ENCODE peak calls at places on chromosomes 11 and 22, in seven cellular contexts. L is GM23248, S is fibroblast of lung, P is neural progenitor cell, R is DND-41, M is H1, G is HCT116. I is an unnamed sample. For H3K36me3, the result is how much of the 10 kb centered on the place peaks cover.

GRCh38 chr22:43993072-43993760 is 30.9 kb upstream of the PARVB start:
- DNase-seq in P (peak), L (peak), G (peak), R (peak), S (peak), M (peak), I (no peak)

GRCh38 chr11:110251837-110252236 is 44.6 kb downstream of the RDX start:
- DNase-seq in R (no peak), P (no peak), L (peak), M (no peak), G (peak), S (peak), I (no peak)

GRCh38 chr11:44955019-44955738 is 4.5 kb upstream of the TP53I11 start:
- DNase-seq in P (no peak), M (no peak), S (peak), L (peak), G (no peak), R (peak), I (no peak)

GRCh38 chr11:73154178-73154577 is 12.1 kb upstream of the FCHSD2 start:
- DNase-seq in P (no peak), M (no peak), G (no peak), R (peak), L (no peak), S (no peak), I (no peak)

GRCh38 chr11:14370496-14370895 is 11.5 kb upstream of the RRAS2 start:
- DNase-seq in R (no peak), M (no peak), L (no peak), S (no peak), G (no peak), P (no peak), I (no peak)

GRCh38 chr11:109864834-109865557 is 228.2 kb upstream of the ZC3H12C start:
- DNase-seq in G (no peak), M (no peak), R (no peak), S (peak), L (peak), P (no peak), I (no peak)

GRCh38 chr22:39308614-39309363 is 10.6 kb downstream of the RPL3 start:
- DNase-seq in P (no peak), L (peak), R (no peak), S (peak), M (no peak), G (peak), I (no peak)

GRCh38 chr11:97225794-97226193 is 836.0 kb downstream of the JRKL start:
- DNase-seq in M (no peak), R (no peak), G (no peak), L (no peak), P (no peak), S (no peak), I (no peak)

GRCh38 chr11:78940500-78941225 is 366.0 kb upstream of the NARS2 start:
- DNase-seq in S (no peak), P (peak), R (no peak), L (no peak), M (peak), G (no peak), I (no peak)

GRCh38 chr11:47071871-47072270 is 104.8 kb downstream of the ARFGAP2 start:
- DNase-seq in G (no peak), R (no peak), S (no peak), M (no peak), P (peak), L (peak), I (no peak)

GRCh38 chr11:65378928-65379638 is 3.4 kb downstream of the SLC25A45 start:
- DNase-seq in P (no peak), L (no peak), G (no peak), R (no peak), S (no peak), M (no peak), I (no peak)

GRCh38 chr11:14275081-14275480 is 83.9 kb downstream of the RRAS2 start:
- DNase-seq in P (no peak), L (no peak), G (no peak), S (peak), M (no peak), R (no peak), I (no peak)

GRCh38 chr22:46758867-46759290 is 3.6 kb upstream of the TBC1D22A start:
- DNase-seq in L (peak), R (peak), S (peak), G (peak), P (peak), M (peak), I (peak)

GRCh38 chr11:75249704-75250103 is 9.1 kb downstream of the TPBGL start:
- DNase-seq in M (no peak), R (no peak), G (no peak), L (no peak), S (no peak), P (no peak), I (no peak)

GRCh38 chr11:66080055-66080817 is 10.2 kb downstream of the PACS1 start:
- DNase-seq in S (peak), M (no peak), R (no peak), G (peak), L (peak), P (no peak), I (no peak)

GRCh38 chr11:130145328-130145812 is 14.2 kb upstream of the ST14 start:
- DNase-seq in S (no peak), P (no peak), G (no peak), L (no peak), R (no peak), M (no peak), I (no peak)

GRCh38 chr11:47393163-47394049 is 15.0 kb upstream of the SLC39A13 start:
- DNase-seq in G (no peak), P (peak), L (peak), R (no peak), S (peak), M (no peak), I (no peak)

GRCh38 chr22:43007519-43008102 is 7.3 kb downstream of the PACSIN2 start:
- DNase-seq in L (peak), P (no peak), G (no peak), S (peak), R (no peak), M (no peak), I (no peak)

GRCh38 chr11:63910605-63911195 is 6.3 kb downstream of the RCOR2 start:
- DNase-seq in S (no peak), R (no peak), P (peak), G (no peak), M (no peak), L (no peak), I (no peak)

GRCh38 chr11:43987384-43988039 is 45.1 kb downstream of the C11orf96 start:
- DNase-seq in S (peak), M (no peak), P (no peak), R (no peak), G (no peak), L (peak), I (no peak)

GRCh38 chr11:122398167-122398566 is 257.4 kb upstream of the UBASH3B start:
- DNase-seq in M (no peak), P (no peak), L (peak), S (peak), R (no peak), G (no peak), I (no peak)

GRCh38 chr11:64176751-64177150 is 9.2 kb upstream of the STIP1 start:
- DNase-seq in L (no peak), P (no peak), R (peak), G (no peak), S (no peak), M (no peak), I (no peak)

GRCh38 chr11:77589521-77590193 is at the start of gene AQP11:
- DNase-seq in L (peak), G (peak), R (no peak), M (peak), P (peak), S (peak), I (no peak)

GRCh38 chr11:83007909-83008580 is 63.7 kb downstream of the RAB30 start:
- DNase-seq in L (no peak), G (no peak), R (no peak), S (peak), M (no peak), P (peak), I (no peak)

GRCh38 chr11:44559207-44559943 is 6.1 kb upstream of the CD82 start:
- DNase-seq in R (peak), P (peak), S (no peak), M (peak), G (no peak), L (no peak), I (no peak)

GRCh38 chr11:19344661-19345518 is 104.1 kb upstream of the E2F8 start:
- DNase-seq in R (no peak), P (peak), G (no peak), M (no peak), S (peak), L (peak), I (peak)

GRCh38 chr22:22031571-22031970 is 49.0 kb upstream of the TOP3B start:
- DNase-seq in R (no peak), M (no peak), S (no peak), G (no peak), P (no peak), L (no peak), I (no peak)

GRCh38 chr11:75105462-75105925 is 8.8 kb upstream of the OR2AT4 start:
- DNase-seq in R (no peak), M (peak), P (peak), L (peak), G (peak), S (peak), I (no peak)

GRCh38 chr11:46982797-46983452 is 46.4 kb downstream of the CSTPP1 start:
- DNase-seq in S (no peak), P (no peak), R (no peak), G (no peak), L (no peak), M (no peak), I (no peak)

GRCh38 chr11:36027731-36028130 is 83.9 kb downstream of the LDLRAD3 start:
- DNase-seq in G (no peak), R (no peak), S (no peak), L (no peak), P (no peak), M (no peak), I (no peak)
- H3K4me3 ChIP-seq in G (no peak), R (no peak), S (no peak), L (no peak), P (no peak), M (no peak), I (no peak)

GRCh38 chr11:108593214-108593909 is at the start of gene EXPH5:
- DNase-seq in G (peak), L (peak), R (peak), P (peak), M (peak), S (peak), I (peak)
- TF ChIP-seq EZH2 in G (no peak), L (no peak), R (peak), P (peak), M (no peak), S (peak), I (no peak)

GRCh38 chr11:2685051-2685450 is 14.7 kb downstream of the KCNQ1OT1 start:
- DNase-seq in G (no peak), R (no peak), L (no peak), M (no peak), S (no peak), P (no peak), I (no peak)
- H3K36me3 ChIP-seq in G (under half), R (under half), L (under half), M (under half), S (under half), P (under half), I (under half)

GRCh38 chr11:128714881-128715280 is 21.0 kb downstream of the FLI1 start:
- DNase-seq in G (no peak), L (peak), R (no peak), M (no peak), S (peak), P (no peak), I (no peak)

GRCh38 chr11:128717581-128717980 is 23.7 kb downstream of the FLI1 start:
- DNase-seq in P (no peak), G (no peak), M (no peak), S (no peak), L (no peak), R (peak), I (no peak)

GRCh38 chr11:128715691-128716153 is 21.9 kb downstream of the FLI1 start:
- DNase-seq in M (no peak), G (no peak), L (peak), P (peak), S (peak), R (no peak), I (no peak)

GRCh38 chr11:128716661-128717210 is 22.9 kb downstream of the FLI1 start:
- DNase-seq in P (peak), M (no peak), R (peak), G (no peak), L (peak), S (peak), I (no peak)

GRCh38 chr11:128716231-128716630 is 22.4 kb downstream of the FLI1 start:
- DNase-seq in P (no peak), R (peak), L (peak), S (no peak), G (no peak), M (no peak), I (no peak)
- H3K4me3 ChIP-seq in P (no peak), R (no peak), L (no peak), S (no peak), G (no peak), M (no peak), I (no peak)

DNA sequence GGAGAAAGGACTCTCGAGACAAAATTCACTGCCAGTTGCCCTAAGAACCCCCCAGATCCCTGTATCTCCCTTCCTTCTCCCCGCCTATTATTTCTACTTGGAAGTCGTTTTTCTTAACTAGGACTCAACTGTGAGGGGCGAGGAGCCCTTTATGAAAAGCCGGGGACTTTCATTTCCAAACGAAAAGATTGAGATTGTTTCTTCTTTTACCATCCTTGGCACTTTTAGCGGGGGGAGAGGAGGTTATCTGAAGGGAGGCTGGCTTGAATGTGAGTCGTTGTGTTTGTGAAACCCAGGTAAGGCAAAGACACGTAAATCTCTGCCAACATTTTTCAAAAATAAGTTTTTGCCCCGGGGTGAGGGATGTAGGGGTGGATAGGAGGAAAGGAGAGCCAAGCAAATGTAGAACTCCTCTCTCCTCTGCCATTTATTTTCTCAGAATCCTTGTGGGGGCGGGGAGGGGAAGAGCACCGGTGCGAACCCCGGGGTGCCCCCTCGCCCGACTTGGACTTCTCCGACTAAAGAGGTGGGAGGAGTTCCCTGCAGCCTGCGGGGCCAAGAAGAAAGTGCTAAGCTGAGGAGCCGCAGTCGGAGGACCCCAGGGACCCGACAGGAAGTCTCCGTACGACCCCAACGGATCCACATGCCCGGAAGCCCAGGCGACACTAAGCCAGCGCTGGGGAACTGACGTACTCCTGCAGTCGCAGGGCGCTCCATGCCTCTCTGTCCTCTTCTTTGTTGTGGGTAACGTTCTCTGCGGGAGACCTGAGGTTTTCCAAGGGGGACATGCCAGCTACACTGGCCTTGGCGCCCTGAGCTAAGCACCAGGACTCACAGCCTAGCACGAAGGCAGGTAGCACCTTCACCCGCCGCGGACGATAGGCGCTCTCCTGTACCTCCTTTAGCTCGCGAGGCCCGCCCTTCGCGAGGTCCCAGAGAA is 2.3 kb upstream of the WT1 start:
- DNase-seq in P (peak), G (no peak), R (no peak), L (no peak), M (no peak), S (no peak), I (no peak)
- TF ChIP-seq EZH2 in P (peak), G (no peak), R (no peak), L (peak), M (peak), S (peak), I (peak)

DNA sequence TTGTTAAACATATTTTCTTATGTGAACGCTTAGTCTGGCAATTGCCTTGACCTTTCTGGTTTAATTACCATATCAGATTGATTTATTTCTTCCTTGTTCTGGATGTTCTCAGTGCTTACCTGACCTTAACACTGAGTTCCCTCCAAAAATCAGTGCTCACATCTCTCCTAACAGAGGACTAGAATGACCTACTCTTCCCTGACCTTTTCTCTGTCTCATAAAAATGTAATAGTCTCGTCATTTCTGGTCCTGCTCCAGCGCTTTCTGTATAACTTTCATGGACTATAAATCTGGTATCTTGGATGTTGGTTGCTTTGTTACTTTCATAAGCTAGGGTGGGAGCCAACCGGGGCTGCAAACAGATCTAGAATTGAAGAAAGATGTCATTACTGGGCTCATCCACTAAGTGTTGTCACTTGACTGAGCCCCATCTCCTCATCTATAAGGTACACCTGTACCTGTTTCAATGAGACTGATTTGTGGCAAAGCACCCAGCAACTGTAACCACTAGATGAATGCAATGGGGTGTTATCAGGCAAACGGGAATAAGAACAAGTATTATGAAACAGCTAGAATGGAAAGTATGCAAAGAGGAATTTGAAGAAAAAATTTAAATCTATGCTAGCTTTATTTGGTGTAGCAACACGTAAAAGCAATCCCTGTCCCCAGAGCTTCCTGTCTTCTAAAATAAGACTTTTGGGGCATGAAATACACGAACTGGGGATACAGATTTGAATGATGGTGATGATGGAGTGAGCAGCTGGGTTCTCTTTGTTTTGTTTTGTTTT is 2.4 kb downstream of the FADS2 start:
- DNase-seq in L (peak), S (peak), M (no peak), R (no peak), P (no peak), G (no peak), I (no peak)
- H3K36me3 ChIP-seq in L (under half), S (under half), M (under half), R (half or more), P (under half), G (under half), I (under half)

GRCh38 chr22:35472488-35472887 is 68.1 kb upstream of the RASD2 start:
- DNase-seq in S (no peak), P (no peak), L (no peak), G (no peak), R (no peak), M (no peak), I (no peak)

GRCh38 chr22:35473971-35474370 is 66.7 kb upstream of the RASD2 start:
- DNase-seq in M (no peak), G (no peak), P (no peak), R (no peak), S (no peak), L (no peak), I (no peak)

GRCh38 chr22:35467788-35468187 is 67.8 kb downstream of the MCM5 start:
- DNase-seq in S (peak), L (peak), M (no peak), R (no peak), G (no peak), P (peak), I (no peak)

GRCh38 chr22:35475545-35475944 is 65.1 kb upstream of the RASD2 start:
- DNase-seq in G (no peak), M (no peak), R (peak), L (no peak), S (no peak), P (no peak), I (no peak)

DNA sequence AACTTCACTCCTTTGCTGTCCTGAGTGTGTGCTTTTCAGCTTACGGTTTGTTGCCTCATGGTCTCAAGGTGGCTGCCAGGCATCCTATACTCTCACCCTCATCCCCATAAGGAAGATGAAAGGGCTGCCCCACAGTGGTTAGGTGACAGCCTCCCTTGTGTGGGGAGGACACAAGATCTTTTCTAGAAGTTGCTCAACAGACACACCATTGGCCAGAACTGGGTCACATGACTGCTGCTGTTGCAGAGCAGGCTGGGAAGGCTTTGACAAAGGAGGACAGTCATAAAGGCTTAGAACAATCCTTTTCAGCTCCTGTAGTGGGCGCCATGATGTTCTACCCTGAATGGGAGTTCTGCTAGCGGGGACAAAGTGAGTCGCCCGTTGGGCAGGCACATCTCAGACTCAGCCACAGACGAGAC is 69.7 kb upstream of the RASD2 start:
- DNase-seq in L (peak), R (no peak), P (no peak), G (peak), S (peak), M (no peak), I (no peak)
- H3K4me3 ChIP-seq in L (no peak), R (no peak), P (no peak), G (no peak), S (no peak), M (no peak), I (no peak)

GRCh38 chr11:21814169-21814568 is 378.7 kb upstream of the ANO5 start:
- DNase-seq in R (peak), S (peak), P (no peak), L (no peak), M (no peak), G (no peak), I (no peak)
- TF ChIP-seq EZH2 in R (no peak), S (no peak), P (no peak), L (no peak), M (no peak), G (no peak), I (no peak)

DNA sequence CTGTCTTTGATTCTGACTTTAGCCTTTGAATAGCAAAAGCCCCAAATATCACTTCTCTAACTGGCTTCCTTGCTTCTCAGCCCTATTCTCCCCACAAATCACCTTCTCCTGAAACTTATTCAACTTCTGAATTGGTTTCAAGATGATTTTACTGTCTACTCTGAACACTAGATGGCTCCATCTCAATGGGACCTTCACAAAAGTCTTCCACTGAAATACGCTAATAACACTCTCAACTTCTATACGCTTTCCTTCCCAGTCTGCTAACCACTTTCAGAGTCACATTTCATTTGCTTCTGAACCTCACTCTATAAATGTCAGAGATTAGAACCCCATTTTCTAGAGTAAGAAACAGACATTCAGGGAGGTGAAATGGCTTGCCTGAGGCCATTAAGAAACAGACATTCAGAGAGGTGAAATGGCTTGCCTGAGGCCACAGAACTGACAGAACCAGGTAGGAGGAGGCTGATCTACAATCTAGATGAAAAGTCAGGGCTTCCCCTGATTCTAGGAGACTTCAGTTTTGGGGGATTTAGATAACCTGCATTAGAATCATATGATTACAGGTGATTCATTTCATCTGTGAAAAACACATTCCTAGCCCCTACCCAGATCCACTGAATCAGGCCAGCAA is 20.6 kb downstream of the MORC2 start:
- DNase-seq in L (peak), S (peak), G (peak), P (peak), R (no peak), M (no peak), I (no peak)
- H3K36me3 ChIP-seq in L (half or more), S (under half), G (under half), P (under half), R (half or more), M (under half), I (under half)